ENCODE peak calls at places on chromosome 11, in five cellular contexts. One of them, this sample, is unnamed.

GRCh38 chr11:114340311-114341131 is 44.3 kb downstream of the NNMT start:
- DNase-seq in iPS DF 6.9: peak; percentile 48
- DNase-seq in RPMI7951: peak; percentile 83
- DNase-seq in lung: no peak
- DNase-seq in lower leg skin: peak; percentile 46
- DNase-seq in this sample: peak; percentile 19

GRCh38 chr11:102617491-102618026 is 7.6 kb downstream of the MMP20 start:
- DNase-seq in iPS DF 6.9: no peak
- DNase-seq in RPMI7951: no peak
- DNase-seq in lung: no peak
- DNase-seq in lower leg skin: no peak
- DNase-seq in this sample: no peak

GRCh38 chr11:124481365-124482323 is 36.1 kb upstream of the OR8B8 start:
- DNase-seq in iPS DF 6.9: peak; percentile 5
- DNase-seq in RPMI7951: peak; percentile 75
- DNase-seq in lung: no peak
- DNase-seq in lower leg skin: no peak
- DNase-seq in this sample: no peak

GRCh38 chr11:34052608-34053160 is 1.2 kb downstream of the CAPRIN1 start:
- DNase-seq in iPS DF 6.9: no peak
- DNase-seq in RPMI7951: no peak
- DNase-seq in lung: peak; percentile 36
- DNase-seq in lower leg skin: peak; percentile 23
- DNase-seq in this sample: no peak

GRCh38 chr11:11982975-11983374 is 25.5 kb downstream of the DKK3 start:
- DNase-seq in iPS DF 6.9: no peak
- DNase-seq in RPMI7951: peak; percentile 54
- DNase-seq in lung: no peak
- DNase-seq in lower leg skin: no peak
- DNase-seq in this sample: no peak

GRCh38 chr11:27427183-27427980 is 45.2 kb downstream of the LGR4 start:
- DNase-seq in iPS DF 6.9: no peak
- DNase-seq in RPMI7951: no peak
- DNase-seq in lung: no peak
- DNase-seq in lower leg skin: no peak
- DNase-seq in this sample: no peak

GRCh38 chr11:76382209-76382608 is 1.1 kb downstream of the GVQW3 start:
- DNase-seq in iPS DF 6.9: no peak
- DNase-seq in RPMI7951: peak; percentile 30
- DNase-seq in lung: no peak
- DNase-seq in lower leg skin: no peak
- DNase-seq in this sample: no peak

GRCh38 chr11:60915250-60915914 is 1.4 kb downstream of the TMEM109 start:
- DNase-seq in iPS DF 6.9: no peak
- DNase-seq in RPMI7951: peak; percentile 72
- DNase-seq in lung: peak; percentile 65
- DNase-seq in lower leg skin: peak; percentile 37
- DNase-seq in this sample: peak; percentile 34

GRCh38 chr11:65135633-65136145 is 1.4 kb upstream of the SYVN1 start:
- DNase-seq in iPS DF 6.9: no peak
- DNase-seq in RPMI7951: no peak
- DNase-seq in lung: no peak
- DNase-seq in lower leg skin: no peak
- DNase-seq in this sample: no peak

GRCh38 chr11:93131709-93132108 is 66.1 kb downstream of the SLC36A4 start:
- DNase-seq in iPS DF 6.9: no peak
- DNase-seq in RPMI7951: no peak
- DNase-seq in lung: no peak
- DNase-seq in lower leg skin: no peak
- DNase-seq in this sample: no peak

GRCh38 chr11:12696911-12697581 is 22.8 kb downstream of the TEAD1 start:
- DNase-seq in iPS DF 6.9: no peak
- DNase-seq in RPMI7951: no peak
- DNase-seq in lung: no peak
- DNase-seq in lower leg skin: no peak
- DNase-seq in this sample: no peak

GRCh38 chr11:109264128-109264527 is 157.9 kb upstream of the C11orf87 start:
- DNase-seq in iPS DF 6.9: no peak
- DNase-seq in RPMI7951: no peak
- DNase-seq in lung: no peak
- DNase-seq in lower leg skin: no peak
- DNase-seq in this sample: no peak

GRCh38 chr11:16784097-16784496 is 45.6 kb downstream of the C11orf58 start:
- DNase-seq in iPS DF 6.9: no peak
- DNase-seq in RPMI7951: no peak
- DNase-seq in lung: no peak
- DNase-seq in lower leg skin: no peak
- DNase-seq in this sample: no peak